ENCODE peak calls at places on chromosomes 2 and 18, in six cellular contexts. One of them, this sample, is unnamed.

GRCh38 chr2:240567872-240568677 is at the start of gene RNPEPL1:
- DNase-seq in breast epithelium: peak; percentile 25
- DNase-seq in body of pancreas: peak; percentile 52
- DNase-seq in fibroblast of pulmonary artery: no peak
- DNase-seq in psoas muscle: peak; percentile 59
- DNase-seq in hepatocyte: peak; percentile 83
- DNase-seq in this sample: peak; percentile 76

GRCh38 chr2:43611987-43612894 is 16.4 kb upstream of the THADA start:
- DNase-seq in breast epithelium: peak; percentile 57
- DNase-seq in body of pancreas: peak; percentile 76
- DNase-seq in fibroblast of pulmonary artery: peak; percentile 83
- DNase-seq in psoas muscle: peak; percentile 55
- DNase-seq in hepatocyte: peak; percentile 80
- DNase-seq in this sample: peak; percentile 67

GRCh38 chr2:218887079-218887478 is 6.4 kb downstream of the WNT10A start:
- DNase-seq in breast epithelium: no peak
- DNase-seq in body of pancreas: no peak
- DNase-seq in fibroblast of pulmonary artery: no peak
- DNase-seq in psoas muscle: no peak
- DNase-seq in hepatocyte: no peak
- DNase-seq in this sample: no peak

GRCh38 chr2:178574789-178575188 is 94.5 kb downstream of the PLEKHA3 start:
- DNase-seq in breast epithelium: no peak
- DNase-seq in body of pancreas: no peak
- DNase-seq in fibroblast of pulmonary artery: no peak
- DNase-seq in psoas muscle: no peak
- DNase-seq in hepatocyte: no peak
- DNase-seq in this sample: no peak

GRCh38 chr2:28543316-28544068 is 47.6 kb downstream of the PLB1 start:
- DNase-seq in breast epithelium: no peak
- DNase-seq in body of pancreas: no peak
- DNase-seq in fibroblast of pulmonary artery: peak; percentile 11
- DNase-seq in psoas muscle: no peak
- DNase-seq in hepatocyte: no peak
- DNase-seq in this sample: no peak

GRCh38 chr2:109264595-109265328 is 135.8 kb downstream of the SH3RF3 start:
- DNase-seq in breast epithelium: no peak
- DNase-seq in body of pancreas: no peak
- DNase-seq in fibroblast of pulmonary artery: peak; percentile 79
- DNase-seq in psoas muscle: no peak
- DNase-seq in hepatocyte: peak; percentile 59
- DNase-seq in this sample: no peak

GRCh38 chr2:203994735-203995134 is 58.2 kb downstream of the ICOS start:
- DNase-seq in breast epithelium: no peak
- DNase-seq in body of pancreas: no peak
- DNase-seq in fibroblast of pulmonary artery: no peak
- DNase-seq in psoas muscle: no peak
- DNase-seq in hepatocyte: no peak
- DNase-seq in this sample: no peak

GRCh38 chr2:105776560-105776928 is 31.8 kb downstream of the NCK2 start:
- DNase-seq in breast epithelium: no peak
- DNase-seq in body of pancreas: no peak
- DNase-seq in fibroblast of pulmonary artery: no peak
- DNase-seq in psoas muscle: no peak
- DNase-seq in hepatocyte: no peak
- DNase-seq in this sample: no peak

GRCh38 chr18:33821503-33821902 is 243.5 kb downstream of the ASXL3 start:
- DNase-seq in breast epithelium: no peak
- DNase-seq in body of pancreas: no peak
- DNase-seq in fibroblast of pulmonary artery: peak; percentile 68
- DNase-seq in psoas muscle: no peak
- DNase-seq in hepatocyte: peak; percentile 18
- DNase-seq in this sample: no peak

GRCh38 chr18:22019193-22019592 is 150.2 kb upstream of the GATA6 start:
- DNase-seq in breast epithelium: no peak
- DNase-seq in body of pancreas: no peak
- DNase-seq in fibroblast of pulmonary artery: no peak
- DNase-seq in psoas muscle: no peak
- DNase-seq in hepatocyte: no peak
- DNase-seq in this sample: no peak

GRCh38 chr18:13797157-13797611 is 26.8 kb upstream of the MC5R start:
- DNase-seq in breast epithelium: no peak
- DNase-seq in body of pancreas: no peak
- DNase-seq in fibroblast of pulmonary artery: peak; percentile 21
- DNase-seq in psoas muscle: no peak
- DNase-seq in hepatocyte: no peak
- DNase-seq in this sample: no peak

GRCh38 chr2:65129276-65129612 is 662 bp downstream of the RAB1A start:
- DNase-seq in breast epithelium: no peak
- DNase-seq in body of pancreas: no peak
- DNase-seq in fibroblast of pulmonary artery: no peak
- DNase-seq in psoas muscle: no peak
- DNase-seq in hepatocyte: no peak
- DNase-seq in this sample: peak; percentile 15

GRCh38 chr18:27355308-27355707 is 170.2 kb upstream of the CHST9 start:
- DNase-seq in breast epithelium: no peak
- DNase-seq in body of pancreas: no peak
- DNase-seq in fibroblast of pulmonary artery: no peak
- DNase-seq in psoas muscle: no peak
- DNase-seq in hepatocyte: no peak
- DNase-seq in this sample: no peak

GRCh38 chr2:12291303-12291702 is 425.4 kb upstream of the TRIB2 start:
- DNase-seq in breast epithelium: no peak
- DNase-seq in body of pancreas: no peak
- DNase-seq in fibroblast of pulmonary artery: no peak
- DNase-seq in psoas muscle: no peak
- DNase-seq in hepatocyte: no peak
- DNase-seq in this sample: no peak

GRCh38 chr2:200247494-200247893 is 59.0 kb upstream of the SPATS2L start:
- DNase-seq in breast epithelium: no peak
- DNase-seq in body of pancreas: no peak
- DNase-seq in fibroblast of pulmonary artery: peak; percentile 30
- DNase-seq in psoas muscle: no peak
- DNase-seq in hepatocyte: no peak
- DNase-seq in this sample: no peak

GRCh38 chr2:192151848-192152247 is 42.9 kb downstream of the TMEFF2 start:
- DNase-seq in breast epithelium: no peak
- DNase-seq in body of pancreas: no peak
- DNase-seq in fibroblast of pulmonary artery: peak; percentile 21
- DNase-seq in psoas muscle: no peak
- DNase-seq in hepatocyte: no peak
- DNase-seq in this sample: no peak

GRCh38 chr18:34158881-34159690 is 65.6 kb downstream of the NOL4 start:
- DNase-seq in breast epithelium: no peak
- DNase-seq in body of pancreas: peak; percentile 59
- DNase-seq in fibroblast of pulmonary artery: peak; percentile 19
- DNase-seq in psoas muscle: peak; percentile 10
- DNase-seq in hepatocyte: peak; percentile 64
- DNase-seq in this sample: no peak

GRCh38 chr2:168534926-168535325 is 78.9 kb downstream of the CERS6 start:
- DNase-seq in breast epithelium: no peak
- DNase-seq in body of pancreas: no peak
- DNase-seq in fibroblast of pulmonary artery: no peak
- DNase-seq in psoas muscle: no peak
- DNase-seq in hepatocyte: no peak
- DNase-seq in this sample: no peak

GRCh38 chr2:241990466-241990865 is 120.9 kb downstream of the RTP5 start:
- DNase-seq in breast epithelium: no peak
- DNase-seq in body of pancreas: no peak
- DNase-seq in fibroblast of pulmonary artery: no peak
- DNase-seq in psoas muscle: no peak
- DNase-seq in hepatocyte: no peak
- DNase-seq in this sample: no peak

GRCh38 chr2:219521066-219521880 is 7.0 kb downstream of the ASIC4 start:
- DNase-seq in breast epithelium: no peak
- DNase-seq in body of pancreas: no peak
- DNase-seq in fibroblast of pulmonary artery: peak; percentile 37
- DNase-seq in psoas muscle: no peak
- DNase-seq in hepatocyte: peak; percentile 76
- DNase-seq in this sample: no peak

GRCh38 chr2:127526142-127526939 is at the start of gene IWS1:
- DNase-seq in breast epithelium: peak; percentile 94
- DNase-seq in body of pancreas: peak; percentile 97
- DNase-seq in fibroblast of pulmonary artery: peak; percentile 98
- DNase-seq in psoas muscle: peak; percentile 96
- DNase-seq in hepatocyte: peak; percentile 99
- DNase-seq in this sample: peak; percentile 93

GRCh38 chr2:61011649-61012048 is 5.9 kb upstream of the PEX13 start:
- DNase-seq in breast epithelium: no peak
- DNase-seq in body of pancreas: peak; percentile 44
- DNase-seq in fibroblast of pulmonary artery: peak; percentile 39
- DNase-seq in psoas muscle: no peak
- DNase-seq in hepatocyte: no peak
- DNase-seq in this sample: no peak

GRCh38 chr2:143692162-143692561 is 562.9 kb downstream of the ARHGAP15 start:
- DNase-seq in breast epithelium: no peak
- DNase-seq in body of pancreas: no peak
- DNase-seq in fibroblast of pulmonary artery: no peak
- DNase-seq in psoas muscle: no peak
- DNase-seq in hepatocyte: no peak
- DNase-seq in this sample: no peak

GRCh38 chr2:20092226-20092900 is 40.9 kb upstream of the LAPTM4A start:
- DNase-seq in breast epithelium: no peak
- DNase-seq in body of pancreas: no peak
- DNase-seq in fibroblast of pulmonary artery: no peak
- DNase-seq in psoas muscle: no peak
- DNase-seq in hepatocyte: no peak
- DNase-seq in this sample: no peak

GRCh38 chr2:20092901-20093235 is 41.4 kb upstream of the LAPTM4A start:
- DNase-seq in breast epithelium: no peak
- DNase-seq in body of pancreas: no peak
- DNase-seq in fibroblast of pulmonary artery: no peak
- DNase-seq in psoas muscle: no peak
- DNase-seq in hepatocyte: no peak
- DNase-seq in this sample: no peak

GRCh38 chr2:20093263-20094141 is 42.1 kb upstream of the LAPTM4A start:
- DNase-seq in breast epithelium: no peak
- DNase-seq in body of pancreas: peak; percentile 82
- DNase-seq in fibroblast of pulmonary artery: peak; percentile 83
- DNase-seq in psoas muscle: peak; percentile 64
- DNase-seq in hepatocyte: peak; percentile 88
- DNase-seq in this sample: no peak

GRCh38 chr2:20091305-20091991 is 40.0 kb upstream of the LAPTM4A start:
- DNase-seq in breast epithelium: peak; percentile 60
- DNase-seq in body of pancreas: peak; percentile 31
- DNase-seq in fibroblast of pulmonary artery: peak; percentile 92
- DNase-seq in psoas muscle: peak; percentile 83
- DNase-seq in hepatocyte: no peak
- DNase-seq in this sample: no peak

DNA sequence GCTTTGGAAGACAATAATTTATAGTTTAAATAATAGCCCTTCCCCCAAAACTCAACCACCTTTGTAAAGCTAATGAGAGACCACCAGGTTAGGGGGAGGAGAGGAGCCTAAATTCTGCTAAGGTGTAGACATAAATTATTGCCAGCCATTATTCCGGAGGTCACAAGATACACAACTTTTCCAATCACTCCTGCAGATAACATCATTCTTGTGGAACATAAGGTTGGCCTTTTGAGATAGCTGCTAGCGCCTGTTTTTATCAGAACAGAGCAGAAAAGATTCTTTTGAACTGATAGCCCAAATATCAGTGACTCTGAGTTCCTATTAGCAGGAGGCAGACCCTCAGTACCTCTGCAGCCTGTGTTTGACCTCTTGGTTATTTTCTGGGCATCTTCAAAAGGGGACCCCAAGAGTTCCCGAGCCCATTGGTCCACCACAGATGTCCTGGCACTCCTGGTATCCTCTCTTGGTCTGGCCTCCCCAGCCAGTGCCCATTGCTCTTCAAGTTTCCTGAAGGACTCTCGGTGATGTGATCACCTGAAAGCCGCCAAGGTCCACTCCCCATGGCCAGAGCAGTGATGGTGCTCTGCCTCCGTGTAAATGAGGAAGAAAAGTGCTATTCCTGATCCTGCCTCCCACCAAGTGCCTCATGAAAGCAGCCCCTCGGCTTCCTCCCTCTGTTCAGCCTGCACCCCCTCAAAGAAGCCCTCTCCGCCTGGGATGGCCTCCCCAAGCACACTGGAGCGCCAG is 38.5 kb upstream of the LAPTM4A start:
- DNase-seq in breast epithelium: no peak
- DNase-seq in body of pancreas: no peak
- DNase-seq in fibroblast of pulmonary artery: no peak
- DNase-seq in psoas muscle: no peak
- DNase-seq in hepatocyte: no peak
- DNase-seq in this sample: no peak
- H3K4me3 ChIP-seq in breast epithelium: no peak overlapping the region
- H3K4me3 ChIP-seq in body of pancreas: no peak overlapping the region
- H3K4me3 ChIP-seq in fibroblast of pulmonary artery: no peak overlapping the region
- H3K4me3 ChIP-seq in psoas muscle: no peak overlapping the region
- H3K4me3 ChIP-seq in hepatocyte: no peak overlapping the region
- H3K4me3 ChIP-seq in this sample: no peak overlapping the region

GRCh38 chr2:7899923-7900322 is 781.9 kb upstream of the ID2 start:
- DNase-seq in breast epithelium: no peak
- DNase-seq in body of pancreas: no peak
- DNase-seq in fibroblast of pulmonary artery: no peak
- DNase-seq in psoas muscle: no peak
- DNase-seq in hepatocyte: no peak
- DNase-seq in this sample: no peak
- H3K4me3 ChIP-seq in breast epithelium: no peak overlapping the region
- H3K4me3 ChIP-seq in body of pancreas: no peak overlapping the region
- H3K4me3 ChIP-seq in fibroblast of pulmonary artery: no peak overlapping the region
- H3K4me3 ChIP-seq in psoas muscle: no peak overlapping the region
- H3K4me3 ChIP-seq in hepatocyte: no peak overlapping the region
- H3K4me3 ChIP-seq in this sample: no peak overlapping the region

GRCh38 chr2:235021752-235022151 is 69.9 kb downstream of the SH3BP4 start:
- DNase-seq in breast epithelium: no peak
- DNase-seq in body of pancreas: no peak
- DNase-seq in fibroblast of pulmonary artery: peak; percentile 80
- DNase-seq in psoas muscle: no peak
- DNase-seq in hepatocyte: no peak
- DNase-seq in this sample: no peak
- H3K4me3 ChIP-seq in breast epithelium: no peak overlapping the region
- H3K4me3 ChIP-seq in body of pancreas: no peak overlapping the region
- H3K4me3 ChIP-seq in fibroblast of pulmonary artery: no peak overlapping the region
- H3K4me3 ChIP-seq in psoas muscle: no peak overlapping the region
- H3K4me3 ChIP-seq in hepatocyte: no peak overlapping the region
- H3K4me3 ChIP-seq in this sample: no peak overlapping the region

DNA sequence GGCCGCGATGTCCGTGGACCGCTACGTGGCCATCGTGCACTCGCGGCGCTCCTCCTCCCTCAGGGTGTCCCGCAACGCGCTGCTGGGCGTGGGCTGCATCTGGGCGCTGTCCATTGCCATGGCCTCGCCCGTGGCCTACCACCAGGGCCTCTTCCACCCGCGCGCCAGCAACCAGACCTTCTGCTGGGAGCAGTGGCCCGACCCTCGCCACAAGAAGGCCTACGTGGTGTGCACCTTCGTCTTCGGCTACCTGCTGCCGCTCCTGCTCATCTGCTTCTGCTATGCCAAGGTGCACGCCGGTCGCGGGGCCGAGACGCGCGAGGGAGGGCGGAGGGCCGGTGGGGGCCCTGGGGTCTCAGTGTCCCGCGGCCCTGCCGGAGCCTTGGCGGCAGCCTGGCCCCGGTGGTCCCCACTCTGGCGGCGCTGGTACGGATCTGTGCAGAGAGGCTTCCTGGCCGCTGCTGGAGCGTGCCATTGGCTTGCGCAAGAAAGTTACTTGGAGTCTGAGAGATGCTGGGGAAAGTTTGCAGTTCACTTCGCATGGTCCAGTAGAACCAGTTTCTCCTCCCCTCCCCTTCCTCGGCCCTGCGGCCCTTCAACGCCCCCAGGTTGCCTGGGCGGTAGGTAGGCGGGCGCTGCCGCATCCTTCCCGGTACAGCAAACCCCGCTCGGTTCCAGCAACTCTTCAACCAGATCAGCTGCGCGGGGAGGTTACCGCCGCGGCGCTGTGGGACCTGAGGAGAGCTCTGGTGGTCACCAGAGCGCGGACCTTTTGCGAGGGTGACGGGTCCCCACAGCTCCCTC is 1.5 kb downstream of the GALR1 start:
- DNase-seq in breast epithelium: no peak
- DNase-seq in body of pancreas: no peak
- DNase-seq in fibroblast of pulmonary artery: peak; percentile 7
- DNase-seq in psoas muscle: no peak
- DNase-seq in hepatocyte: no peak
- DNase-seq in this sample: no peak
- H3K4me3 ChIP-seq in breast epithelium: peak overlapping the region; percentile 58
- H3K4me3 ChIP-seq in body of pancreas: no peak overlapping the region
- H3K4me3 ChIP-seq in fibroblast of pulmonary artery: no peak overlapping the region
- H3K4me3 ChIP-seq in psoas muscle: peak overlapping the region; percentile 60
- H3K4me3 ChIP-seq in hepatocyte: no peak overlapping the region
- H3K4me3 ChIP-seq in this sample: no peak overlapping the region

This sample was measured in CD4-positive, alpha-beta memory T cell.